ENCODE peak calls at places on chromosomes 16 and 17, in six cellular contexts. One of them, this sample, is unnamed.

GRCh38 chr17:28702752-28703150 is 8.9 kb downstream of the PROCA1 start:
- DNase-seq in BE2C: no peak
- DNase-seq in occipital lobe: no peak
- DNase-seq in NCI-H2081 treated with DMSO at 0.1 percent for 48 hours: no peak
- DNase-seq in GM12891: no peak
- DNase-seq in AG10803: no peak
- DNase-seq in this sample: no peak

GRCh38 chr17:59845595-59846390 is 47.0 kb downstream of the TUBD1 start:
- DNase-seq in NCI-H2081 treated with DMSO at 0.1 percent for 48 hours: peak
- DNase-seq in GM12891: no peak
- DNase-seq in BE2C: no peak
- DNase-seq in AG10803: peak
- DNase-seq in occipital lobe: peak
- DNase-seq in this sample: peak

GRCh38 chr17:77436058-77436442 is 295.3 kb downstream of the SEC14L1 start:
- DNase-seq in BE2C: peak
- DNase-seq in NCI-H2081 treated with DMSO at 0.1 percent for 48 hours: no peak
- DNase-seq in AG10803: peak
- DNase-seq in occipital lobe: peak
- DNase-seq in GM12891: no peak
- DNase-seq in this sample: no peak

GRCh38 chr16:53220585-53220984 is 165.8 kb downstream of the CHD9 start:
- DNase-seq in AG10803: peak
- DNase-seq in occipital lobe: no peak
- DNase-seq in GM12891: no peak
- DNase-seq in BE2C: peak
- DNase-seq in NCI-H2081 treated with DMSO at 0.1 percent for 48 hours: no peak
- DNase-seq in this sample: peak

GRCh38 chr16:674968-675883 is at the start of gene RHBDL1:
- DNase-seq in AG10803: peak
- DNase-seq in NCI-H2081 treated with DMSO at 0.1 percent for 48 hours: no peak
- DNase-seq in occipital lobe: peak
- DNase-seq in BE2C: peak
- DNase-seq in GM12891: no peak
- DNase-seq in this sample: no peak

GRCh38 chr16:69481901-69482341 is 57.5 kb downstream of the CYB5B start:
- DNase-seq in GM12891: no peak
- DNase-seq in occipital lobe: peak
- DNase-seq in BE2C: peak
- DNase-seq in AG10803: peak
- DNase-seq in NCI-H2081 treated with DMSO at 0.1 percent for 48 hours: no peak
- DNase-seq in this sample: peak

GRCh38 chr17:49703557-49704277 is 4.0 kb downstream of the SLC35B1 start:
- DNase-seq in occipital lobe: no peak
- DNase-seq in BE2C: peak
- DNase-seq in AG10803: peak
- DNase-seq in NCI-H2081 treated with DMSO at 0.1 percent for 48 hours: no peak
- DNase-seq in GM12891: no peak
- DNase-seq in this sample: peak

GRCh38 chr17:28738680-28739384 is 5.0 kb upstream of the TRAF4 start:
- DNase-seq in NCI-H2081 treated with DMSO at 0.1 percent for 48 hours: no peak
- DNase-seq in GM12891: no peak
- DNase-seq in occipital lobe: no peak
- DNase-seq in AG10803: no peak
- DNase-seq in BE2C: no peak
- DNase-seq in this sample: peak